ENCODE peak calls at places on chromosome 19, in four cellular contexts. A is dermis microvascular lymphatic vessel endothelial cell; W is activated CD4-positive, alpha-beta T cell treated with anti-CD3 and anti-CD28 coated beads, Interleukin-2, amount 10 ng/mL, durations not matched to agents 24 days and 14 days; N is cardiac fibroblast. Q is an unnamed sample.

GRCh38 chr19:3615524-3616135 is 9.0 kb upstream of the TBXA2R start:
- DNase-seq in N (no peak), A (no peak), W (no peak), Q (no peak)

GRCh38 chr19:13181747-13182388 is 31.7 kb downstream of the IER2 start:
- DNase-seq in N (peak; percentile 55), A (peak; percentile 33), W (no peak), Q (peak; percentile 43)

GRCh38 chr19:10662384-10663251 is 8.5 kb downstream of the ILF3 start:
- DNase-seq in A (no peak), N (peak; percentile 50), W (no peak), Q (no peak)

GRCh38 chr19:3368848-3369336 is 2.5 kb downstream of the NFIC start:
- DNase-seq in W (no peak), A (no peak), N (peak; percentile 57), Q (no peak)

GRCh38 chr19:37353968-37354367 is 16.9 kb upstream of the ZNF527 start:
- DNase-seq in A (no peak), W (no peak), N (no peak), Q (no peak)

GRCh38 chr19:54041969-54042606 is 21.6 kb downstream of the VSTM1 start:
- DNase-seq in N (no peak), W (no peak), A (no peak), Q (no peak)

GRCh38 chr19:48719263-48720171 is at the start of gene MAMSTR:
- DNase-seq in A (no peak), N (no peak), W (no peak), Q (no peak)

GRCh38 chr19:36182612-36183454 is 30.6 kb upstream of the COX7A1 start:
- DNase-seq in W (no peak), N (peak; percentile 39), A (no peak), Q (no peak)

GRCh38 chr19:38551450-38551813 is 66.3 kb downstream of the MAP4K1 start:
- DNase-seq in N (no peak), W (peak; percentile 69), A (no peak), Q (no peak)

GRCh38 chr19:31890230-31890629 is 455.2 kb upstream of the ZNF507 start:
- DNase-seq in W (no peak), A (no peak), N (no peak), Q (no peak)

GRCh38 chr19:47228937-47229673 is 1.9 kb downstream of the BBC3 start:
- DNase-seq in A (peak; percentile 77), W (peak; percentile 83), N (peak; percentile 39), Q (no peak)

GRCh38 chr19:6066661-6067646 is 43.3 kb downstream of the RFX2 start:
- DNase-seq in A (peak; percentile 100), W (no peak), N (peak; percentile 94), Q (peak; percentile 77)

GRCh38 chr19:18392417-18392816 is 5.0 kb downstream of the LRRC25 start:
- DNase-seq in W (no peak), N (no peak), A (no peak), Q (no peak)

GRCh38 chr19:55476100-55476775 is at the start of gene ZNF628:
- DNase-seq in N (peak; percentile 98), W (peak; percentile 99), A (peak; percentile 98), Q (peak; percentile 96)

GRCh38 chr19:42402376-42403116 is 12.4 kb upstream of the CNFN start:
- DNase-seq in N (no peak), A (no peak), W (no peak), Q (no peak)

GRCh38 chr19:16205205-16206045 is 7.7 kb downstream of the AP1M1 start:
- DNase-seq in A (no peak), W (no peak), N (no peak), Q (no peak)

GRCh38 chr19:41206926-41207750 is 11.9 kb upstream of the AXL start:
- DNase-seq in A (no peak), W (no peak), N (peak; percentile 28), Q (no peak)

GRCh38 chr19:1079566-1080111 is 12.7 kb downstream of the ARHGAP45 start:
- DNase-seq in W (peak; percentile 92), A (no peak), N (no peak), Q (no peak)

GRCh38 chr19:19402656-19403372 is 2.7 kb upstream of the GATAD2A start:
- DNase-seq in A (no peak), N (peak; percentile 52), W (no peak), Q (no peak)

GRCh38 chr19:34556500-34556899 is 74.9 kb downstream of the WTIP start:
- DNase-seq in A (peak; percentile 30), W (no peak), N (peak; percentile 83), Q (no peak)